ENCODE peak calls at places on chromosomes 11 and 22, in eight cellular contexts. N is RWPE1; S is NAMALWA; W is central memory CD4-positive, alpha-beta T cell; T is stimulated activated naive CD8-positive, alpha-beta T cell treated with anti-CD3 and anti-CD28 coated beads, Interleukin-15, amount 100 ng/mL, for 72 hours; Z is WTC11; A is cardiac muscle cell; O is AG20443. D is an unnamed sample.

GRCh38 chr11:72037554-72038311 is 39.0 kb downstream of the IL18BP start:
- DNase-seq in Z (no peak), O (no peak), A (no peak), W (no peak), N (no peak), S (peak), T (no peak), D (no peak)

GRCh38 chr11:112113539-112114457 is 27.1 kb downstream of the SDHD start:
- DNase-seq in A (peak), N (peak), Z (no peak), W (peak), O (peak), S (peak), T (no peak), D (no peak)

GRCh38 chr11:68935516-68936357 is 32.0 kb downstream of the IGHMBP2 start:
- DNase-seq in Z (no peak), W (no peak), S (no peak), T (no peak), A (no peak), N (no peak), O (no peak), D (no peak)

GRCh38 chr11:134405436-134405835 is 6.6 kb downstream of the B3GAT1 start:
- DNase-seq in W (no peak), S (no peak), O (no peak), Z (no peak), T (no peak), N (no peak), A (no peak), D (no peak)

GRCh38 chr11:102640946-102641345 is 15.8 kb upstream of the MMP20 start:
- DNase-seq in Z (no peak), O (no peak), S (no peak), T (no peak), A (no peak), N (no peak), W (no peak), D (no peak)

GRCh38 chr22:41517172-41518047 is 26.9 kb downstream of the POLR3H start:
- DNase-seq in W (no peak), S (no peak), A (peak), N (peak), O (peak), T (no peak), Z (peak), D (peak)

GRCh38 chr11:76291576-76292526 is 85.5 kb upstream of the WNT11 start:
- DNase-seq in Z (no peak), S (no peak), O (no peak), W (no peak), A (no peak), T (no peak), N (no peak), D (no peak)

GRCh38 chr11:120169981-120170698 is 32.2 kb upstream of the TRIM29 start:
- DNase-seq in O (peak), W (no peak), Z (no peak), N (no peak), T (no peak), A (no peak), S (no peak), D (no peak)

GRCh38 chr11:110763249-110764011 is 51.2 kb upstream of the ARHGAP20 start:
- DNase-seq in S (no peak), N (no peak), A (peak), T (no peak), Z (no peak), W (no peak), O (peak), D (peak)

GRCh38 chr22:36194971-36195370 is 6.6 kb downstream of the APOL4 start:
- DNase-seq in S (peak), A (peak), N (no peak), Z (peak), T (peak), O (peak), W (peak), D (peak)

GRCh38 chr11:28619870-28620540 is 511.8 kb downstream of the METTL15 start:
- DNase-seq in S (no peak), Z (no peak), A (peak), W (no peak), O (no peak), N (peak), T (no peak), D (no peak)

GRCh38 chr22:42440728-42441127 is 8.5 kb upstream of the NFAM1 start:
- DNase-seq in T (no peak), A (no peak), O (no peak), N (no peak), Z (no peak), S (no peak), W (no peak), D (no peak)

GRCh38 chr11:131370090-131370751 is at the start of gene NTM:
- DNase-seq in T (no peak), N (no peak), Z (no peak), O (peak), W (no peak), A (peak), S (no peak), D (peak)

GRCh38 chr22:25829808-25830777 is 88.1 kb downstream of the MYO18B start:
- DNase-seq in W (no peak), A (no peak), S (no peak), Z (no peak), O (no peak), T (no peak), N (no peak), D (no peak)

GRCh38 chr11:112212710-112213109 is 13.5 kb upstream of the PTS start:
- DNase-seq in S (no peak), W (no peak), T (no peak), N (no peak), Z (no peak), A (no peak), O (no peak), D (no peak)

GRCh38 chr22:35582861-35583670 is 34.1 kb downstream of the MB start:
- DNase-seq in S (peak), N (peak), O (peak), T (peak), A (peak), Z (peak), W (peak), D (peak)

GRCh38 chr11:118766035-118766434 is 24.9 kb downstream of the DDX6 start:
- DNase-seq in Z (no peak), W (no peak), T (no peak), O (no peak), N (no peak), S (no peak), A (no peak), D (no peak)

GRCh38 chr22:45201678-45202332 is 38.1 kb downstream of the NUP50 start:
- DNase-seq in Z (no peak), W (no peak), A (peak), O (peak), N (no peak), T (no peak), S (no peak), D (peak)

GRCh38 chr22:47278655-47279054 is 516.2 kb downstream of the TBC1D22A start:
- DNase-seq in T (no peak), Z (peak), W (no peak), A (no peak), O (no peak), S (no peak), N (no peak), D (no peak)

D was measured in MG63.